ENCODE peak calls at places on chromosomes 2 and 18, in four cellular contexts. F is IMR-90, T is mesenchymal stem cell, R is neuronal stem cell. Z is an unnamed sample.

GRCh38 chr2:64165696-64166095 is 21.5 kb upstream of the PELI1 start:
- DNase-seq in F (peak; percentile 84), T (peak; percentile 83), R (no peak), Z (no peak)

GRCh38 chr2:31729442-31730092 is 148.8 kb upstream of the SRD5A2 start:
- DNase-seq in T (peak; percentile 1), R (no peak), F (peak; percentile 35), Z (peak; percentile 85)

GRCh38 chr2:223459328-223459939 is 142.7 kb downstream of the SCG2 start:
- DNase-seq in F (peak; percentile 44), R (no peak), T (peak; percentile 46), Z (peak; percentile 11)

GRCh38 chr2:168687314-168687713 is 115.1 kb upstream of the NOSTRIN start:
- DNase-seq in F (peak; percentile 2), R (no peak), T (peak; percentile 32), Z (peak; percentile 51)

GRCh38 chr2:69241039-69241586 is 145.9 kb downstream of the GFPT1 start:
- DNase-seq in R (no peak), T (no peak), F (no peak), Z (no peak)

GRCh38 chr2:86251840-86252266 is 52.6 kb downstream of the MRPL35 start:
- DNase-seq in F (no peak), T (no peak), R (no peak), Z (no peak)

GRCh38 chr2:28624798-28625701 is 126.6 kb upstream of the PPP1CB start:
- DNase-seq in T (peak; percentile 88), R (no peak), F (peak; percentile 63), Z (peak; percentile 79)

GRCh38 chr2:96103906-96104861 is 12.2 kb downstream of the ADRA2B start:
- DNase-seq in F (no peak), R (no peak), T (no peak), Z (no peak)

GRCh38 chr2:230713331-230714121 is 884 bp downstream of the CAB39 start:
- DNase-seq in T (no peak), R (peak; percentile 20), F (no peak), Z (peak; percentile 88)

GRCh38 chr2:19538411-19538963 is 180.1 kb upstream of the OSR1 start:
- DNase-seq in R (no peak), T (peak; percentile 88), F (peak; percentile 95), Z (peak; percentile 5)

GRCh38 chr2:86216577-86217555 is 17.6 kb downstream of the MRPL35 start:
- DNase-seq in T (no peak), F (no peak), R (no peak), Z (no peak)

GRCh38 chr2:11155326-11156059 is at the start of gene SLC66A3:
- DNase-seq in R (peak; percentile 91), T (peak; percentile 87), F (peak; percentile 87), Z (peak; percentile 87)

GRCh38 chr18:35949903-35950627 is 22.4 kb upstream of the RMP24 start:
- DNase-seq in F (peak; percentile 59), R (peak; percentile 77), T (peak; percentile 78), Z (peak; percentile 86)

GRCh38 chr2:72145658-72146329 is 1.9 kb downstream of the CYP26B1 start:
- DNase-seq in F (no peak), T (no peak), R (no peak), Z (no peak)

GRCh38 chr2:31324000-31324633 is 90.2 kb downstream of the EHD3 start:
- DNase-seq in R (no peak), T (peak; percentile 49), F (no peak), Z (no peak)

GRCh38 chr2:180219471-180219870 is 212.4 kb upstream of the CWC22 start:
- DNase-seq in R (no peak), F (peak; percentile 20), T (peak; percentile 12), Z (no peak)

GRCh38 chr2:43220982-43221659 is 5.3 kb downstream of the ZFP36L2 start:
- DNase-seq in T (peak; percentile 92), R (peak; percentile 59), F (peak; percentile 95), Z (peak; percentile 86)

GRCh38 chr2:37343537-37344434 is 644 bp upstream of the QPCT start:
- DNase-seq in F (peak; percentile 73), T (peak; percentile 67), R (no peak), Z (peak; percentile 90)

GRCh38 chr2:48633143-48633542 is 15.5 kb downstream of the GTF2A1L start:
- DNase-seq in F (peak; percentile 22), R (no peak), T (no peak), Z (peak; percentile 61)

GRCh38 chr18:32086866-32087265 is 4.8 kb upstream of the RNF138 start:
- DNase-seq in R (no peak), F (peak; percentile 76), T (no peak), Z (no peak)

GRCh38 chr18:58942486-58942885 is 77.8 kb downstream of the ZNF532 start:
- DNase-seq in F (no peak), T (no peak), R (no peak), Z (no peak)

GRCh38 chr2:210399440-210400041 is 77.0 kb downstream of the LANCL1 start:
- DNase-seq in T (peak; percentile 16), F (peak; percentile 7), R (no peak), Z (no peak)

GRCh38 chr2:65204461-65205230 is 23.0 kb upstream of the ACTR2 start:
- DNase-seq in T (no peak), F (no peak), R (no peak), Z (no peak)

GRCh38 chr2:38016177-38016576 is 59.8 kb downstream of the CYP1B1 start:
- DNase-seq in F (peak; percentile 31), T (no peak), R (no peak), Z (no peak)

GRCh38 chr2:181678033-181678586 is 2.2 kb downstream of the NEUROD1 start:
- DNase-seq in F (peak; percentile 78), R (peak; percentile 91), T (peak; percentile 74), Z (peak; percentile 89)

GRCh38 chr2:48699377-48699951 is 56.1 kb downstream of the LHCGR start:
- DNase-seq in F (peak; percentile 80), T (peak; percentile 62), R (no peak), Z (no peak)

GRCh38 chr18:62788891-62789290 is 73.5 kb downstream of the PHLPP1 start:
- DNase-seq in R (no peak), T (peak; percentile 50), F (no peak), Z (peak; percentile 66)

GRCh38 chr18:70469916-70470315 is 181.1 kb downstream of the SOCS6 start:
- DNase-seq in R (no peak), T (no peak), F (no peak), Z (peak; percentile 21)

GRCh38 chr2:88540346-88540745 is 86.9 kb downstream of the EIF2AK3 start:
- DNase-seq in T (peak; percentile 26), R (no peak), F (peak; percentile 53), Z (no peak)

GRCh38 chr2:206257861-206258260 is 16.6 kb upstream of the ZDBF2 start:
- DNase-seq in R (no peak), F (no peak), T (no peak), Z (no peak)

GRCh38 chr2:54422072-54422581 is 34.0 kb upstream of the SPTBN1 start:
- DNase-seq in R (no peak), T (no peak), F (no peak), Z (no peak)

GRCh38 chr18:63648241-63648640 is 4.2 kb upstream of the SERPINB4 start:
- DNase-seq in R (no peak), F (peak; percentile 36), T (no peak), Z (peak; percentile 2)

GRCh38 chr2:148978736-148979135 is 59.8 kb upstream of the LYPD6B start:
- DNase-seq in R (no peak), F (no peak), T (peak; percentile 6), Z (no peak)

GRCh38 chr2:224904390-224904789 is 137.9 kb downstream of the DOCK10 start:
- DNase-seq in F (peak; percentile 68), T (no peak), R (no peak), Z (no peak)

GRCh38 chr2:237533668-237534138 is 32.7 kb upstream of the PRLH start:
- DNase-seq in F (no peak), T (no peak), R (no peak), Z (no peak)

GRCh38 chr18:54880706-54881105 is 52.4 kb downstream of the RAB27B start:
- DNase-seq in R (no peak), F (peak; percentile 79), T (peak; percentile 96), Z (peak; percentile 94)

GRCh38 chr2:15631883-15632282 is 40.2 kb downstream of the DDX1 start:
- DNase-seq in F (no peak), T (no peak), R (no peak), Z (no peak)

GRCh38 chr2:202375006-202375610 is 1.0 kb upstream of the BMPR2 start:
- DNase-seq in R (peak; percentile 48), F (peak; percentile 78), T (peak; percentile 87), Z (peak; percentile 82)

GRCh38 chr2:176292608-176293007 is 23.4 kb downstream of the MTX2 start:
- DNase-seq in R (no peak), F (no peak), T (no peak), Z (no peak)
- H3K4me2 ChIP-seq in R (no peak overlapping the region), F (no peak overlapping the region), T (no peak overlapping the region), Z (no peak overlapping the region)

DNA sequence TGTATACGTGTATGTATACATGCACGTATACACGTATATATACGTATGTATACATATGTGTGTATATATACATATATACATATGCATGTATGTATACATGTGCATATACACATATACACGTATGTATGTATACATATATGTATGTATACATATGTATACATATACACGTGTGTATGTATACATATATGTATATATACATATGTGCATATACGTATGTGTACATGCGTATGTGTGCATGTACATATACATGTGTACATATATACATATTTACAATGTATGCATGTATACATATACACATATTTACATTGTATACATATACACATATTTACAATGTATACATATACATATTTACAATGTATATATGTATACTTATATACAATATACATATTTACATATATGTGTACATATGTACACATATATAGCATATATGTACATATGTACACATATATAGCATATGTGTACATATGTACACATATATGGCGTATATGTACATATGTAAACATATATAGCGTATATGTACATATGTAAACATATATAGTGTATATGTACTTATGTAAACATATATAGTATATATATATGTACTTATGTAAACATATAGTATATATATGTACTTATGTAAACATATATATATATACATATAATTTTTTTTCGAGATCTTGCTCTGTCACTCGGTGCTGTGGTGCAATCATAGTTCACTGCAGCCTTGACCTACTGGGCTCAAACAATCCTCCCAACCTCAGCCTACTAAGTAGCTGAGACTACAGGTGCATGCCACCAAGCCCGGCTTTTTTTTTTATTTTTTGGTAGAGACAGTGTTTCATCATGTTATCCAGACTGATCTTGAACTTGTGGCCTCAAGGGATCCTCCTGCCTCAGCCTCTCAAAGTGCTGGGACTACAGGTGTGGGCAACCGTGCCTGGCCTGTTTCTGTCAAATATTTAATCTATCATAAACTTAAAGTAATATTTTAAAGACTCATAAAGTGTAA is 23.2 kb downstream of the COBLL1 start:
- DNase-seq in R (no peak), F (no peak), T (no peak), Z (no peak)
- H2AK5ac ChIP-seq in R (no peak overlapping the region), F (no peak overlapping the region), T (no peak overlapping the region), Z (no peak overlapping the region)

GRCh38 chr18:23135679-23136325 is 517 bp downstream of the CABLES1 start:
- DNase-seq in F (no peak), T (peak; percentile 48), R (peak; percentile 30), Z (peak; percentile 44)
- H2BK5ac ChIP-seq in F (peak overlapping the region; percentile 80), T (peak overlapping the region; percentile 85), R (no peak overlapping the region), Z (no peak overlapping the region)

DNA sequence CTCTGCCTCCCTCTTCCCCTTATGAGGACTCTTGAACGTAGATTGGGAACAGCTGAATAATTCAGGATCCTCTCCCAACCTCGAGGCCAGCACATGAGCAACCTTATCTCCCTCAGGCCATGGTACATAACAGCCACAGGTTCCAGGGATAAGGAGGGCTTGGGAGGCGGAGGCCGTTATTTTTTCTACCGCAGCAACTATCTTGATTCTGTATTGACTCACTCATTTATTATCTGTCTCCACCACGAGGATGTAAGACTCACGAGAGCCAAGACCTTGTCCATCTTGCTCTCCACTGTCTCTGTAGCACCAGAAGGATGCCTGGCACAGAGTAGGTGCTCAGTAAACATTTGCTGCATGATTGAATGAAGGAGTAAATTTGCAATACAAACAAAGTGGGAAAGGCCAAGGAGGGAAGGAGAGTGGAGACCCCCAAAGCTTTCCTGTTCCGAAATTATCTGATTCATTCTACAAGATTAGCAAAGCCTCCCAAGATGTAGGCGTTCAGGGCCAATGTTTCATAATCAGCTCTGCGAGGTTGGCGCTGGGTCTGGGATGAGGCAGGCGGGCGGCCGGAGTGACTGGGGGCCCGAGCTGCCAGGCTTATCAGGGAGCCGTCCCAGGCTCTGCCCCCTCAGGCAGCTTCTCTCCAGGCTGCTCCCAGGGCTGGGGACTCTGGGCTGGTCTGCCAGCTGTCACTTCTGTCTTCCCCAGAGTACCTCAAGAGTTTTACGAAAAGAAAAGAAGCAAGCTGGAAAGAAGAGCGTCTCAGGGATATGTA is 31.6 kb downstream of the INPP5D start:
- DNase-seq in R (no peak), T (no peak), F (no peak), Z (no peak)
- H3K4me2 ChIP-seq in R (no peak overlapping the region), T (no peak overlapping the region), F (no peak overlapping the region), Z (no peak overlapping the region)